ENCODE peak calls at places on chromosomes 2 and 18, in five cellular contexts. F is dorsolateral prefrontal cortex; J is NCI-H1092; E is central memory CD4-positive, alpha-beta T cell; Q is GM20000. U is an unnamed sample.

GRCh38 chr2:169839954-169840746 is 12.9 kb downstream of the UBR3 start:
- DNase-seq in F (no peak), J (no peak), E (no peak), Q (no peak), U (no peak)

GRCh38 chr2:67574230-67574629 is 177.1 kb downstream of the ETAA1 start:
- DNase-seq in F (no peak), J (no peak), E (no peak), Q (no peak), U (no peak)

GRCh38 chr2:28687181-28687580 is 64.4 kb upstream of the PPP1CB start:
- DNase-seq in F (no peak), J (no peak), E (no peak), Q (no peak), U (no peak)

GRCh38 chr18:22556271-22556990 is 138.7 kb upstream of the CTAGE1 start:
- DNase-seq in F (no peak), J (no peak), E (no peak), Q (no peak), U (no peak)

GRCh38 chr2:187499941-187500532 is 52.0 kb upstream of the CALCRL start:
- DNase-seq in F (no peak), J (peak), E (no peak), Q (peak), U (peak)

GRCh38 chr18:29383311-29384273 is 1206.7 kb upstream of the CDH2 start:
- DNase-seq in F (no peak), J (no peak), E (no peak), Q (no peak), U (no peak)

GRCh38 chr18:24792164-24792563 is 331.7 kb downstream of the HRH4 start:
- DNase-seq in F (no peak), J (no peak), E (no peak), Q (no peak), U (no peak)

GRCh38 chr2:40436093-40436475 is 15.8 kb downstream of the SLC8A1 start:
- DNase-seq in F (no peak), J (no peak), E (no peak), Q (no peak), U (no peak)

GRCh38 chr18:6885992-6886823 is 156.7 kb downstream of the ARHGAP28 start:
- DNase-seq in F (no peak), J (peak), E (no peak), Q (peak), U (peak)

GRCh38 chr2:7467782-7468447 is 550.7 kb downstream of the RNF144A start:
- DNase-seq in F (no peak), J (no peak), E (peak), Q (no peak), U (no peak)